ENCODE peak calls at places on chromosomes 16 and 17, in six cellular contexts. G is GM12891, A is H1, D is HepG2, B is GM12878, F is K562. Q is an unnamed sample.
A peak's percentile ranks its signal among the peaks of the same experiment; 100 is the strongest.

GRCh38 chr16:57485916-57486857 is at the start of gene DOK4:
- DNase-seq in G (peak; percentile 97), A (no peak), D (no peak), B (no peak), F (peak; percentile 97), Q (peak; percentile 97)

GRCh38 chr17:66126231-66126630 is 65.7 kb downstream of the CEP112 start:
- DNase-seq in G (no peak), A (no peak), D (no peak), B (no peak), F (no peak), Q (no peak)

GRCh38 chr16:73172621-73173312 is 124.8 kb upstream of the ZFHX3 start:
- DNase-seq in G (no peak), A (no peak), D (no peak), B (no peak), F (peak; percentile 34), Q (no peak)

GRCh38 chr17:77420804-77421634 is 280.2 kb downstream of the SEC14L1 start:
- DNase-seq in G (no peak), A (no peak), D (no peak), B (no peak), F (peak; percentile 71), Q (no peak)

GRCh38 chr16:27242868-27243590 is 25.5 kb downstream of the NSMCE1 start:
- DNase-seq in G (no peak), A (no peak), D (peak; percentile 83), B (peak; percentile 71), F (peak; percentile 65), Q (no peak)

GRCh38 chr16:69942099-69942491 is 9.0 kb upstream of the CLEC18A start:
- DNase-seq in G (no peak), A (no peak), D (no peak), B (no peak), F (no peak), Q (no peak)

GRCh38 chr16:59593256-59593655 is 859.1 kb upstream of the GOT2 start:
- DNase-seq in G (no peak), A (no peak), D (no peak), B (no peak), F (no peak), Q (no peak)

GRCh38 chr16:10987361-10988163 is 43.2 kb downstream of the CLEC16A start:
- DNase-seq in G (no peak), A (no peak), D (no peak), B (no peak), F (no peak), Q (no peak)

GRCh38 chr17:74274703-74275340 is 788 bp downstream of the DNAI2 start:
- DNase-seq in G (no peak), A (no peak), D (no peak), B (no peak), F (no peak), Q (no peak)

GRCh38 chr17:67400193-67400592 is 23.1 kb downstream of the PITPNC1 start:
- DNase-seq in G (no peak), A (no peak), D (no peak), B (no peak), F (no peak), Q (no peak)

GRCh38 chr17:59761385-59762021 is 54.0 kb downstream of the VMP1 start:
- DNase-seq in G (no peak), A (no peak), D (peak; percentile 92), B (no peak), F (no peak), Q (no peak)

GRCh38 chr17:17966399-17966798 is 5.8 kb downstream of the TOM1L2 start:
- DNase-seq in G (no peak), A (no peak), D (no peak), B (peak; percentile 31), F (no peak), Q (no peak)

GRCh38 chr16:55478827-55479559 is at the start of gene MMP2:
- DNase-seq in G (no peak), A (peak; percentile 51), D (no peak), B (no peak), F (no peak), Q (no peak)

GRCh38 chr17:15112881-15113617 is 152.1 kb downstream of the PMP22 start:
- DNase-seq in G (no peak), A (no peak), D (no peak), B (no peak), F (no peak), Q (no peak)

GRCh38 chr17:77129568-77130301 is 11.0 kb upstream of the SEC14L1 start:
- DNase-seq in G (no peak), A (no peak), D (no peak), B (no peak), F (no peak), Q (no peak)

GRCh38 chr16:28502290-28502689 is 4.3 kb downstream of the IL27 start:
- DNase-seq in G (no peak), A (no peak), D (no peak), B (no peak), F (no peak), Q (no peak)

GRCh38 chr17:40568074-40568836 is 3.0 kb upstream of the CCR7 start:
- DNase-seq in G (no peak), A (no peak), D (no peak), B (no peak), F (peak; percentile 7), Q (no peak)

GRCh38 chr16:82741073-82741615 is 114.4 kb downstream of the CDH13 start:
- DNase-seq in G (no peak), A (no peak), D (no peak), B (no peak), F (no peak), Q (no peak)

GRCh38 chr17:39461911-39462641 is 790 bp downstream of the CDK12 start:
- DNase-seq in G (no peak), A (no peak), D (peak; percentile 36), B (peak; percentile 32), F (peak; percentile 89), Q (no peak)

GRCh38 chr17:45675012-45675411 is 109.1 kb upstream of the CRHR1 start:
- DNase-seq in G (no peak), A (no peak), D (no peak), B (no peak), F (no peak), Q (no peak)

GRCh38 chr16:9248162-9248561 is 156.7 kb downstream of the HAPSTR1 start:
- DNase-seq in G (no peak), A (no peak), D (no peak), B (no peak), F (no peak), Q (no peak)

DNA sequence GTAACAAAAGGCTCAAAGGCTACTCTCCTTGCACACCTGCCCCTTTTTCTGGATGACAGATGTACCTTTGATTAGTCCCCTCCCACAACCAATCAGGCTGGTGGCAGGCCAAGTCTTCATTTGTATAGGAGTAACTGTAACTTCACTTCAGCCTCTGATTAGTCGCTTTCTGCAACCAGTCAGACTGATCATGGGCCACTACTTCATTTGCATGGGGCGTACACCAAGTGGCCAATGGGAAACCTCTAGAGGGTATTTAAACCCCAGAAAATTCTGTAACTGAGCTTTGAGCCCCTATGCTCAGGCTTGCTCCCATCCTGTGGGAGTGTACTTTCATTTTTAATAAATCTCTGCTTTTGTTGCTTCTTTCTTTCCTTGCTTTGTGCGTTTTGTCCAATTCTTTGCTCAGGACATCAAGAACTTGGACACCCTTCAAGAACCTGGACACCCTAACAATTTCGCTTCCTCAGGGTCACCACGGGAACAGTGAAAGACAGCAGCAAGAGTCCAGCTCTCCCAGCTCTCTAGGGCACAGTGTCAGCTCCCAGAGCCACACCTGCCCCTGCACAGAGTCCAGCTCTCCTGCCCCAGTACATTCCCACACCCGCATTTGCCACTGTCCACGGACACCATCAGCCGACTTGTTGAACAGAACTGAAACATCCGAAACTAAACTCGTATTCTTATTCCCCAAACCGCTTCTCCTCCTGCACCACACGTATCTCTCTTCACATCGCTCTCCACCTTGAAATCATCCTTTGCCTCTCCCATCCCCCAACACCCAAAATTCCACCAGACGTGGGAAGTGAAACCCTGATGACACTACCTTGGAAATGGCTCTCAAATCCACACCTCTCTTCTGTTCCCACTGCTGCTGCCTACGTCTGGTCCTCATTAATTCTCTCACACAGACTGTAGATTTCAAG is 53.4 kb downstream of the ABCC12 start:
- DNase-seq in G (no peak), A (no peak), D (no peak), B (no peak), F (no peak), Q (no peak)
- TF ChIP-seq POLR2A in G (no peak), A (no peak), D (no peak), B (no peak), F (no peak), Q (no peak)

GRCh38 chr17:36529121-36529520 is 5.5 kb downstream of the MYO19 start:
- DNase-seq in G (no peak), A (no peak), D (no peak), B (no peak), F (no peak), Q (no peak)
- TF ChIP-seq TAF1 in G (no peak), A (no peak), D (no peak), B (no peak), F (no peak), Q (no peak)

GRCh38 chr16:83810906-83811305 is 3.1 kb downstream of the HSBP1 start:
- DNase-seq in G (no peak), A (no peak), D (no peak), B (no peak), F (no peak), Q (no peak)

GRCh38 chr16:83814654-83814985 is 6.8 kb downstream of the HSBP1 start:
- DNase-seq in G (no peak), A (no peak), D (no peak), B (no peak), F (no peak), Q (no peak)

GRCh38 chr16:83817022-83817421 is 9.2 kb downstream of the HSBP1 start:
- DNase-seq in G (no peak), A (no peak), D (no peak), B (no peak), F (no peak), Q (no peak)

GRCh38 chr16:83818276-83818675 is 10.5 kb downstream of the HSBP1 start:
- DNase-seq in G (no peak), A (no peak), D (no peak), B (no peak), F (no peak), Q (no peak)

GRCh38 chr16:83813818-83814653 is 6.3 kb downstream of the HSBP1 start:
- DNase-seq in G (no peak), A (no peak), D (peak; percentile 73), B (no peak), F (no peak), Q (no peak)
- TF ChIP-seq POLR2AphosphoS5 in G (peak; percentile 72), A (peak; percentile 48), D (no peak), B (no peak), F (no peak), Q (peak; percentile 45)

DNA sequence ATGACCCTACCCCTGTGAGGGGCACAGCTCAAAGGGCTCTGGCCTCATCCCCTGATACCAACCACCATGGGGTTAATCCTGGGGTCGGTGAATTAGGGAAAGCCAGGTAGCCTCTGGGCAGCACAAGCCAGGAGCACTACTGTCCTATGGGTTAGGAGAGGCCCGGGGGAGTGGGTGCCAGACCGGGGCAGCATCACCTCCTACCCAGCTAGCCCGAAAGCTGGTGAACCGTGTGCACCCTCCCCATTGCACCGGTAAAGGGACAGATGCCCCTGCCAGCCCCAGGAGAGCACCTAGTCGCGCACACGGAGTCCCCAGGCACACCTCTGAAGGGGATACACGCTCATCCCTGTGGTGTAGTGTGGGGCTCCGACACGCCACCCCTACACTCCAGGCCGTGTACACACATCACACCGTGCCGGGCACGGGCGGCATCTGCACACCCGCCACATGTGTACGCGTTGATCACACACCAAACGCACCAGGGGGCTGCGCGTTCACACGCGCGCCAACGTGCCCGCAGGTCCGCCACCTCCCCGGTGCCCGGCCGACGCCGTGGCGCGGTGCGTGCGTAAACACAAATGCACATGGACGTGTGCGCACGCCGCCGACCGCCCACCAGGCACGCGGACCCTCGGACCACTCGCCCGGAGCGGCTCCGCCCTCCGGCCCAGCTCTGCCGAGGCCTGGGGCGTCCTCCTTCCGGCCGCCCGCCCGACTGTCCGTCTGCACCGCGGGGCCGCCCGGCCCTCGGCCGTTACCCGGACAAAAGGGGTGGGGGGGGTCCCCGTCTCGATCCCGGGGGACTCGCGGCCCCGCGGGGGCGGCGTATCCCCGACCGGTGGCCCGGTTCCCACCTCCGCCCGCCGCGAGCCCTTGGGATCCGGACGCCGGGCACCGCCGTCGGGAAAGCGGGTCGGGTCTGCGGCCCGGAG is 785 bp downstream of the UBALD1 start:
- DNase-seq in G (peak; percentile 62), A (no peak), D (peak; percentile 42), B (no peak), F (peak; percentile 50), Q (peak; percentile 60)
- TF ChIP-seq POLR2A in G (no peak), A (no peak), D (no peak), B (peak; percentile 61), F (no peak), Q (no peak)

Q was measured in GM12892.